ENCODE peak calls at places on chromosomes 6 and 20, in nine cellular contexts. S, H, Y, F, W, T, B, E and N are unnamed samples.

GRCh38 chr6:73798592-73798991 is 102.6 kb downstream of the CD109 start:
- DNase-seq in S (peak), E (no peak), B (peak), F (no peak), Y (peak), T (no peak), H (peak), W (no peak), N (peak)

GRCh38 chr6:168815229-168815628 is 374.2 kb downstream of the SMOC2 start:
- DNase-seq in S (no peak), W (no peak), H (no peak), T (no peak), E (no peak), Y (no peak), B (no peak), F (no peak), N (no peak)

GRCh38 chr6:129643968-129644367 is 66.0 kb downstream of the ARHGAP18 start:
- DNase-seq in S (no peak), Y (no peak), F (no peak), B (no peak), H (no peak), T (no peak), E (no peak), W (no peak), N (no peak)

GRCh38 chr6:912871-913663 is 220.1 kb upstream of the EXOC2 start:
- DNase-seq in T (peak), Y (no peak), F (peak), H (peak), B (no peak), E (no peak), W (no peak), S (peak), N (no peak)

GRCh38 chr6:66851930-66852329 is 1144.9 kb upstream of the EYS start:
- DNase-seq in E (no peak), T (no peak), F (no peak), H (no peak), W (no peak), S (no peak), B (no peak), Y (no peak), N (no peak)

GRCh38 chr20:37992802-37993538 is 40.3 kb downstream of the TTI1 start:
- DNase-seq in F (no peak), B (no peak), W (no peak), T (peak), H (peak), E (no peak), S (peak), Y (no peak), N (peak)

GRCh38 chr20:58545565-58546195 is 30.5 kb upstream of the APCDD1L start:
- DNase-seq in H (no peak), F (peak), S (no peak), Y (no peak), B (no peak), W (no peak), E (no peak), T (no peak), N (peak)

GRCh38 chr20:574297-574942 is 30.8 kb upstream of the CSNK2A1 start:
- DNase-seq in T (no peak), E (no peak), Y (no peak), B (no peak), F (no peak), S (no peak), H (no peak), W (no peak), N (no peak)

GRCh38 chr6:85865665-85866372 is 223.1 kb upstream of the SYNCRIP start:
- DNase-seq in T (no peak), H (peak), F (peak), E (no peak), W (no peak), Y (no peak), S (no peak), B (no peak), N (peak)

GRCh38 chr6:80214436-80215022 is 108.1 kb downstream of the BCKDHB start:
- DNase-seq in F (peak), T (peak), H (peak), W (no peak), S (peak), E (no peak), B (peak), Y (no peak), N (peak)

GRCh38 chr6:25279748-25280616 is 808 bp downstream of the CARMIL1 start:
- DNase-seq in W (peak), H (no peak), T (peak), E (no peak), S (peak), Y (peak), F (no peak), B (no peak), N (peak)

GRCh38 chr6:108558372-108559096 is 2.2 kb upstream of the FOXO3 start:
- DNase-seq in E (peak), H (peak), Y (peak), W (peak), T (peak), S (peak), B (peak), F (peak), N (peak)

GRCh38 chr20:52410182-52410647 is 218.6 kb upstream of the ZFP64 start:
- DNase-seq in S (no peak), B (no peak), F (no peak), T (peak), E (peak), W (peak), Y (peak), H (peak), N (no peak)

GRCh38 chr6:106520711-106521367 is 108.5 kb downstream of the RTN4IP1 start:
- DNase-seq in S (no peak), F (no peak), T (no peak), Y (no peak), B (no peak), H (no peak), E (peak), W (peak), N (peak)